ENCODE peak calls at places on chromosomes 12 and 14, in nine cellular contexts. E, P, A, J, V, F, B, L and D are unnamed samples. For H3K27me3 and H3K9me3, the result is how much of the 10 kb centered on the place peaks cover.

GRCh38 chr12:79935624-79936040 is 735 bp upstream of the PPP1R12A start:
- DNase-seq in E (no peak), P (no peak), A (no peak), J (no peak), V (no peak), F (peak), B (no peak), L (no peak), D (no peak)

GRCh38 chr14:59028476-59029202 is 159.8 kb upstream of the DAAM1 start:
- DNase-seq in E (peak), P (no peak), A (no peak), J (peak), V (peak), F (peak), B (peak), L (no peak), D (no peak)

GRCh38 chr14:34872822-34873590 is 2.2 kb downstream of the BAZ1A start:
- DNase-seq in E (no peak), P (no peak), A (no peak), J (peak), V (no peak), F (peak), B (peak), L (no peak), D (no peak)

GRCh38 chr14:97771340-97772045 is 974.3 kb downstream of the VRK1 start:
- DNase-seq in E (no peak), P (no peak), A (no peak), J (no peak), V (no peak), F (no peak), B (no peak), L (no peak), D (no peak)

GRCh38 chr12:26358651-26359050 is 163.3 kb downstream of the SSPN start:
- DNase-seq in E (no peak), P (no peak), A (no peak), J (no peak), V (no peak), F (no peak), B (no peak), L (no peak), D (no peak)

GRCh38 chr12:54749191-54749818 is 101.1 kb upstream of the DCD start:
- DNase-seq in E (peak), P (no peak), A (no peak), J (no peak), V (peak), F (peak), B (peak), L (peak), D (no peak)

GRCh38 chr14:33796356-33796755 is 154.5 kb downstream of the EGLN3 start:
- DNase-seq in E (no peak), P (no peak), A (no peak), J (no peak), V (no peak), F (no peak), B (no peak), L (no peak), D (no peak)

GRCh38 chr14:95486875-95487668 is 29.4 kb downstream of the SYNE3 start:
- DNase-seq in E (no peak), P (no peak), A (no peak), J (no peak), V (no peak), F (no peak), B (no peak), L (no peak), D (no peak)

GRCh38 chr12:122225683-122226365 is at the start of gene DIABLO:
- DNase-seq in E (peak), P (peak), A (peak), J (peak), V (peak), F (peak), B (peak), L (peak), D (peak)

GRCh38 chr12:49188205-49188915 is 520 bp downstream of the TUBA1A start:
- DNase-seq in E (peak), P (no peak), A (peak), J (peak), V (peak), F (peak), B (peak), L (peak), D (peak)

GRCh38 chr12:57475271-57476161 is 4.2 kb downstream of the ARHGAP9 start:
- DNase-seq in E (no peak), P (no peak), A (no peak), J (no peak), V (no peak), F (peak), B (no peak), L (no peak), D (no peak)

GRCh38 chr12:15152864-15153263 is 68.4 kb downstream of the RERG start:
- DNase-seq in E (peak), P (no peak), A (no peak), J (no peak), V (no peak), F (no peak), B (no peak), L (no peak), D (no peak)

GRCh38 chr12:112794721-112795486 is 3.4 kb downstream of the RPH3A start:
- DNase-seq in E (no peak), P (no peak), A (no peak), J (no peak), V (no peak), F (no peak), B (no peak), L (no peak), D (no peak)

GRCh38 chr12:50246873-50247612 is 36.3 kb downstream of the LIMA1 start:
- DNase-seq in E (peak), P (no peak), A (peak), J (no peak), V (no peak), F (no peak), B (peak), L (no peak), D (peak)

GRCh38 chr14:72677664-72678063 is 216.2 kb downstream of the DPF3 start:
- DNase-seq in E (peak), P (no peak), A (no peak), J (no peak), V (no peak), F (no peak), B (no peak), L (no peak), D (no peak)

GRCh38 chr12:128570191-128571065 is 253.3 kb downstream of the SLC15A4 start:
- DNase-seq in E (no peak), P (no peak), A (no peak), J (no peak), V (no peak), F (no peak), B (no peak), L (no peak), D (no peak)

GRCh38 chr12:52713960-52714886 is 10.9 kb upstream of the KRT77 start:
- DNase-seq in E (no peak), P (no peak), A (no peak), J (peak), V (no peak), F (peak), B (no peak), L (peak), D (no peak)

GRCh38 chr12:4293942-4294505 is 20.5 kb downstream of the CCND2 start:
- DNase-seq in E (no peak), P (no peak), A (peak), J (no peak), V (no peak), F (no peak), B (no peak), L (no peak), D (no peak)

GRCh38 chr14:76546426-76547221 is 170.7 kb downstream of the ESRRB start:
- DNase-seq in E (peak), P (no peak), A (no peak), J (no peak), V (peak), F (peak), B (no peak), L (no peak), D (no peak)

GRCh38 chr12:89352492-89353187 is at the start of gene DUSP6:
- DNase-seq in E (peak), P (peak), A (peak), J (peak), V (peak), F (peak), B (peak), L (peak), D (peak)

GRCh38 chr14:101972126-101972785 is 7.9 kb downstream of the DYNC1H1 start:
- DNase-seq in E (peak), P (no peak), A (peak), J (no peak), V (peak), F (no peak), B (peak), L (peak), D (peak)

GRCh38 chr12:106226884-106227640 is 20.8 kb downstream of the CKAP4 start:
- DNase-seq in E (peak), P (no peak), A (no peak), J (no peak), V (peak), F (peak), B (peak), L (peak), D (peak)

GRCh38 chr12:15979096-15980091 is 68.3 kb downstream of the DERA start:
- DNase-seq in E (peak), P (no peak), A (no peak), J (no peak), V (peak), F (peak), B (no peak), L (peak), D (no peak)

GRCh38 chr12:91811481-91812287 is 334.0 kb downstream of the BTG1 start:
- DNase-seq in E (peak), P (no peak), A (peak), J (peak), V (peak), F (peak), B (peak), L (peak), D (peak)

GRCh38 chr12:904010-904414 is 45.5 kb downstream of the RAD52 start:
- DNase-seq in E (peak), P (no peak), A (no peak), J (no peak), V (no peak), F (no peak), B (no peak), L (peak), D (no peak)

GRCh38 chr12:99253068-99253467 is 394.5 kb upstream of the GARIN6 start:
- DNase-seq in E (no peak), P (no peak), A (no peak), J (no peak), V (peak), F (peak), B (no peak), L (no peak), D (no peak)

GRCh38 chr14:56552615-56553014 is 27.0 kb upstream of the TMEM260 start:
- DNase-seq in E (no peak), P (no peak), A (no peak), J (no peak), V (no peak), F (no peak), B (no peak), L (peak), D (no peak)

GRCh38 chr12:50732591-50732990 is 31.3 kb upstream of the ATF1 start:
- DNase-seq in E (no peak), P (no peak), A (no peak), J (no peak), V (no peak), F (no peak), B (no peak), L (no peak), D (no peak)

GRCh38 chr14:68317239-68317638 is 475.6 kb downstream of the ZFP36L1 start:
- DNase-seq in E (no peak), P (no peak), A (no peak), J (no peak), V (no peak), F (no peak), B (no peak), L (no peak), D (no peak)

GRCh38 chr12:111393700-111394275 is 11.9 kb upstream of the SH2B3 start:
- DNase-seq in E (no peak), P (no peak), A (peak), J (no peak), V (no peak), F (no peak), B (no peak), L (no peak), D (peak)

GRCh38 chr12:100173111-100173510 is 27.5 kb upstream of the ACTR6 start:
- DNase-seq in E (no peak), P (no peak), A (no peak), J (no peak), V (no peak), F (no peak), B (no peak), L (no peak), D (peak)

GRCh38 chr14:39430762-39431415 is 1.3 kb downstream of the FBXO33 start:
- DNase-seq in E (peak), P (no peak), A (no peak), J (no peak), V (no peak), F (no peak), B (no peak), L (no peak), D (no peak)

GRCh38 chr12:116319851-116320621 is 42.5 kb upstream of the MED13L start:
- DNase-seq in E (peak), P (no peak), A (peak), J (no peak), V (no peak), F (peak), B (peak), L (no peak), D (peak)

GRCh38 chr12:64826234-64826633 is 1.8 kb downstream of the TBC1D30 start:
- DNase-seq in E (peak), P (no peak), A (no peak), J (no peak), V (no peak), F (peak), B (peak), L (peak), D (no peak)
- H3K27me3 ChIP-seq in E (under half), P (under half), A (half or more), J (under half), V (under half), F (half or more), B (under half), L (half or more), D (under half)

DNA sequence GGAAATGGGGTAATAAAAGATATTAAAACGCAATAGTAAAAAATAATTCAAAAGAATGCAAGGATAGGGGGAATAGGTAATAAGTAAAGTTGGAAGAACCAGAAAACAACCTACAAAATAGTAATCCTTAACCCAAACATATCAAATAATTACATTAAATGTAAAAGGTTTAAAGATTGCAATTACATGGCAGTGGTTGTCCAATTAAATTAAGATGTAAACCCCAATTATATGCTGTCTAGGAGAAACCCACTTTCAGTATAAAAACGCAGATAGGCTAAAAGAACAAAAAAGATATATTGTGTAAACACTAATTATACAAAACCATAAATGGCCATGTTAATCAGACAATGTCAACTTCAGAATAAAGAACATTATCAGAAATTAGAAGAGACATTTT is 247.3 kb downstream of the SLC25A21 start:
- DNase-seq in E (no peak), P (no peak), A (no peak), J (no peak), V (no peak), F (no peak), B (no peak), L (no peak), D (no peak)
- H3K9me3 ChIP-seq in E (under half), P (under half), A (under half), J (under half), V (under half), F (under half), B (under half), L (under half), D (under half)

DNA sequence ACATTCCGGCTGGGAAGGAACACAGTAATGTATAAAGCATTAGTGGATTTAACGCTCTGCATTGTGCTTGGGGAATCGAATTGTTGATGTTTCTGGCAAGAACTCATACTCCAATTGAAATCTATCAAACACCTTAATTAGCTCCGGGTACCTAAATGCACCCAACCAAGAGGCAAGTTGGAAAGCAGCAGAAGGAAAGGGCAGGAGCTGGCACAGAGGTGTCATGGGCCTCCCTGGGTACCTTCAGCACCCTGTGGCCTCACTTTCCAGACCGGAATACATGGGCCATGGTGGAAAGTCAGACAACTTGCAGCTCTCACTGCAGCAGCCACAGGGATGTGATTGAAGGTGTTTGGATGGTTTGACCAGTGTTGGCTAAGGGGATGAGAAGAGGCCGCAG is 6.8 kb upstream of the BCL11B start:
- DNase-seq in E (no peak), P (no peak), A (no peak), J (no peak), V (no peak), F (no peak), B (no peak), L (no peak), D (peak)
- H3K27me3 ChIP-seq in E (under half), P (under half), A (under half), J (under half), V (under half), F (under half), B (under half), L (under half), D (under half)

DNA sequence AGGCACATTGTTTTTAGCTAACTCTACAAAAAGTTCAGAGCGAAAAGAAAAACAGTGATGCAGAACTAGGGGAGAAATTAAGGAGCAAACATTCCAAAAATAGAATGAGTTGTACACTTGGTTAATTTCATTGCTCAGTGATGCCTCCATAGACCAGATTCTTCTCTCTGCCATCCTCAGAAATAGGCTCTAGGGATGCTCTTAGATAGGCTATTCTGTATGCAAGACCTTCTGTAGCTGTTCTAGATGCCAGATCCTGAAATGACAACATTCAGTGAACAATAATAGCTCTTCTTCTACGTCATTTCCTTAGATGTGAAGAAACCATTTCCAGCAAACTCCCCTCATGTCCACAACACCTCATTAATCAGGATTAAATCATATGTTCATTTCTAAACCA is 466.3 kb downstream of the DIO2 start:
- DNase-seq in E (no peak), P (no peak), A (no peak), J (no peak), V (no peak), F (no peak), B (no peak), L (no peak), D (no peak)
- H3K9me3 ChIP-seq in E (under half), P (under half), A (under half), J (under half), V (under half), F (under half), B (under half), L (under half), D (under half)

GRCh38 chr12:117365072-117365616 is 3.7 kb upstream of the NOS1 start:
- DNase-seq in E (no peak), P (no peak), A (no peak), J (no peak), V (no peak), F (no peak), B (no peak), L (no peak), D (no peak)

GRCh38 chr12:117361905-117362304 is 479 bp upstream of the NOS1 start:
- DNase-seq in E (no peak), P (no peak), A (no peak), J (no peak), V (no peak), F (no peak), B (no peak), L (no peak), D (no peak)

GRCh38 chr12:117362391-117362790 is 965 bp upstream of the NOS1 start:
- DNase-seq in E (no peak), P (no peak), A (no peak), J (no peak), V (no peak), F (no peak), B (no peak), L (no peak), D (no peak)

GRCh38 chr12:117363953-117364486 is 2.6 kb upstream of the NOS1 start:
- DNase-seq in E (no peak), P (no peak), A (no peak), J (no peak), V (no peak), F (no peak), B (no peak), L (no peak), D (no peak)

GRCh38 chr12:117363263-117363662 is 1.8 kb upstream of the NOS1 start:
- DNase-seq in E (no peak), P (no peak), A (no peak), J (no peak), V (no peak), F (no peak), B (no peak), L (no peak), D (no peak)
- H3K27me3 ChIP-seq in E (under half), P (under half), A (half or more), J (under half), V (under half), F (half or more), B (under half), L (half or more), D (under half)

GRCh38 chr12:133201888-133202287 is 20.6 kb downstream of the ZNF268 start:
- DNase-seq in E (no peak), P (no peak), A (no peak), J (no peak), V (no peak), F (no peak), B (no peak), L (no peak), D (no peak)

GRCh38 chr12:133204264-133204603 is 22.9 kb downstream of the ZNF268 start:
- DNase-seq in E (no peak), P (no peak), A (no peak), J (no peak), V (no peak), F (no peak), B (no peak), L (no peak), D (no peak)

GRCh38 chr12:133206390-133206789 is 25.1 kb downstream of the ZNF268 start:
- DNase-seq in E (no peak), P (no peak), A (no peak), J (no peak), V (no peak), F (no peak), B (no peak), L (no peak), D (no peak)

GRCh38 chr12:133203344-133204263 is 22.3 kb downstream of the ZNF268 start:
- DNase-seq in E (no peak), P (no peak), A (no peak), J (no peak), V (no peak), F (no peak), B (no peak), L (no peak), D (no peak)

GRCh38 chr12:133202493-133203343 is 21.4 kb downstream of the ZNF268 start:
- DNase-seq in E (no peak), P (no peak), A (no peak), J (no peak), V (no peak), F (no peak), B (no peak), L (no peak), D (no peak)
- H3K9me3 ChIP-seq in E (under half), P (half or more), A (under half), J (half or more), V (half or more), F (under half), B (under half), L (half or more), D (half or more)